ENCODE peak calls at places on chromosome X, in four cellular contexts. U is neuronal stem cell, L is H9, T is mesenchymal stem cell. Y is an unnamed sample.

GRCh38 chrX:41313419-41313818 is 20.5 kb upstream of the DDX3X start:
- DNase-seq in U (no peak), L (no peak), T (peak), Y (peak)

GRCh38 chrX:129613596-129613995 is 41.2 kb downstream of the APLN start:
- DNase-seq in U (no peak), L (no peak), T (peak), Y (no peak)

GRCh38 chrX:129634541-129634940 is 20.2 kb downstream of the APLN start:
- DNase-seq in U (no peak), L (no peak), T (no peak), Y (no peak)

GRCh38 chrX:25002658-25003015 is 13.1 kb downstream of the ARX start:
- DNase-seq in U (no peak), L (no peak), T (no peak), Y (no peak)

GRCh38 chrX:22278375-22278774 is 5.7 kb downstream of the CBLL2 start:
- DNase-seq in U (no peak), L (no peak), T (no peak), Y (no peak)

GRCh38 chrX:78652971-78653822 is 5.9 kb downstream of the RTL3 start:
- DNase-seq in U (no peak), L (no peak), T (peak), Y (peak)

GRCh38 chrX:76279007-76279406 is 106.1 kb downstream of the PBDC1 start:
- DNase-seq in U (peak), L (peak), T (peak), Y (peak)

GRCh38 chrX:143580266-143580665 is 55.6 kb downstream of the SLITRK4 start:
- DNase-seq in U (no peak), L (no peak), T (peak), Y (no peak)

GRCh38 chrX:43718546-43718945 is 62.4 kb downstream of the MAOA start:
- DNase-seq in U (no peak), L (no peak), T (no peak), Y (no peak)

GRCh38 chrX:51496501-51497291 is at the start of gene NUDT11:
- DNase-seq in U (peak), L (peak), T (peak), Y (peak)

GRCh38 chrX:29478336-29479069 is 736.9 kb upstream of the MAGEB2 start:
- DNase-seq in U (peak), L (peak), T (peak), Y (peak)

GRCh38 chrX:107674480-107675364 is 46.4 kb downstream of the PRPS1 start:
- DNase-seq in U (no peak), L (no peak), T (peak), Y (no peak)

GRCh38 chrX:107672955-107673378 is 44.7 kb downstream of the PRPS1 start:
- DNase-seq in U (no peak), L (peak), T (peak), Y (peak)

GRCh38 chrX:126855839-126856238 is 36.3 kb downstream of the PRR32 start:
- DNase-seq in U (no peak), L (no peak), T (no peak), Y (no peak)

GRCh38 chrX:150465326-150465725 is 102.2 kb downstream of the MAMLD1 start:
- DNase-seq in U (no peak), L (no peak), T (no peak), Y (no peak)

GRCh38 chrX:641671-642435 is 11.3 kb downstream of the SHOX start:
- DNase-seq in U (no peak), L (no peak), T (no peak), Y (no peak)

GRCh38 chrX:131783555-131784338 is 239.4 kb upstream of the STK26 start:
- DNase-seq in U (no peak), L (no peak), T (no peak), Y (peak)

GRCh38 chrX:101347859-101348451 is 587 bp downstream of the TIMM8A start:
- DNase-seq in U (no peak), L (no peak), T (peak), Y (peak)

GRCh38 chrX:11446951-11447350 is 153.7 kb downstream of the AMELX start:
- DNase-seq in U (no peak), L (no peak), T (no peak), Y (peak)

GRCh38 chrX:147537172-147537571 is 374.5 kb upstream of the FMR1 start:
- DNase-seq in U (no peak), L (no peak), T (no peak), Y (no peak)

GRCh38 chrX:7088968-7089615 is 58.4 kb upstream of the STS start:
- DNase-seq in U (no peak), L (peak), T (no peak), Y (no peak)

GRCh38 chrX:128691872-128692271 is 639.7 kb upstream of the ACTRT1 start:
- DNase-seq in U (no peak), L (no peak), T (no peak), Y (no peak)

GRCh38 chrX:103756736-103757135 is 19.9 kb upstream of the PLP1 start:
- DNase-seq in U (no peak), L (no peak), T (no peak), Y (no peak)

GRCh38 chrX:100643943-100644587 is at the start of gene SRPX2:
- DNase-seq in U (no peak), L (no peak), T (peak), Y (peak)

GRCh38 chrX:39836802-39837420 is 260.8 kb downstream of the BCOR start:
- DNase-seq in U (no peak), L (no peak), T (no peak), Y (no peak)

GRCh38 chrX:129632443-129632842 is 22.3 kb downstream of the APLN start:
- DNase-seq in U (no peak), L (no peak), T (peak), Y (no peak)

GRCh38 chrX:149161438-149162088 is 343.5 kb downstream of the IDS start:
- DNase-seq in U (no peak), L (no peak), T (no peak), Y (no peak)

GRCh38 chrX:28225508-28225907 is 244.3 kb upstream of the DCAF8L1 start:
- DNase-seq in U (no peak), L (no peak), T (no peak), Y (no peak)

GRCh38 chrX:78118628-78119027 is 14.6 kb downstream of the PGK1 start:
- DNase-seq in U (no peak), L (no peak), T (no peak), Y (no peak)

DNA sequence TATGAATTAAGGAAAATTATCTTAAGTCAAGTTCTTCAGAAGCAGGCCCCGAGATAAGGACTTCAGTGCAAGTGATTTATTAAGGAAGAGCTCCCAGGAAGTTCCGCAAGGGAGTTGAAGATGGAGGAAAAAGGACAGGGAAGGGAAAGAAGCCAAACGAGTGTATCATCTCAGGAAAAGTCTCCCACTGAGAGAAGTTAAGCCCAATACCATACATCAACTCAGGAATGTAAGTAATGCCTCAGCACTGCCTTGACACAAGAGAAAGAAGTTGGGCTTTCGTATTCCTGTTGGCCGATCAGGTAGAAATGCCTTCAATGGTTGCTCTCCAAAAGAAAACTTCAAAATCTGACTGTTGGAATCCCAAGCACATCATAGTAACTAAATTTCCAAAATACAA is 566.9 kb downstream of the DMD start:
- DNase-seq in U (no peak), L (no peak), T (no peak), Y (no peak)
- H2BK15ac ChIP-seq in U (no peak), L (no peak), T (no peak), Y (no peak)

DNA sequence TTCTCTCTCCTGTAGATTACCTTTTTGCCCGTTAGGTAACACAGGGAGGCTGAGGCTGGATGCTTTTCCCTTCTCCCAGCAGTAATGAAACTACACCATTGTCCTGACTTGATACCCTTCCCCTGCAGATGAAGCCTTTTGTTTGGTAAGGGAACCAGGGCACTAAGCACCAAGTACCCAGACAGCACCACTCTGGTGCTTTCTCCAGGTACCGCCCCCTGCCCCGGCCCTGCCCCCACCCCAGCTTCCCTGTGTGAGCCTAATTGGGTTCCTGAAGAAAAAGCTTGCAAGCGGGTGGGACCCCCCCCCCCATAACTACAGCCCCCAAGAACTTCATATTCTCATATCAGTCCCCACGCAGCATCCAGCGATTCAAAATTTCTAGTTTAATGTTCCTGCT is 79.8 kb downstream of the JADE3 start:
- DNase-seq in U (no peak), L (no peak), T (no peak), Y (no peak)
- H2BK15ac ChIP-seq in U (no peak), L (no peak), T (no peak), Y (no peak)

DNA sequence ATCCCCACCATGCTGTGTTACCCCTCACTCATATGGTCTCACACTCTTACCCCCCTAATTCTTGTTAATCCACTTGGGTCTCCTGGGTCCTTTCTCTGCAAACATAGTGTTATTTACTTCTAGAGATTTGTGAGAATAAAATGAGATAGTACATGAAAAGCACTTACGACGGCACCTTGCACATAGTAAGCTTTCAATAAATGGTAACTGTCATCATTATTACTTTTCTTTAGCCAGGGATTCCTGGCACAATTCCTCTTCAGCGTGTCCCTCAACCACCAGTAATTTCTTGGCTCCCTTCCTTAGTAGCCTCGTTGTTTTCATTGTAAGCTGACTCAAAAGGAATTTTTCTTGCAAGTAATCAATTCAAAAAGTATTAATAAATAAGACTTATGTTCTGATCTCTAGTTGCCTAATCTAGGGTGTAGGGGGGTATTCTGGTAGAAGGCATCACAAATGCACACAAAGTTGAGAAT is 30.1 kb upstream of the RBMX start:
- DNase-seq in U (no peak), L (no peak), T (peak), Y (peak)
- H2BK15ac ChIP-seq in U (no peak), L (no peak), T (no peak), Y (no peak)

GRCh38 chrX:153511784-153512500 is 5.5 kb upstream of the ATP2B3 start:
- DNase-seq in U (no peak), L (no peak), T (no peak), Y (no peak)
- H2BK15ac ChIP-seq in U (no peak), L (no peak), T (no peak), Y (no peak)